ENCODE peak calls at places on chromosomes 1 and 21, in seven cellular contexts. B is neural progenitor cell, T is endothelial cell of umbilical vein, P is fibroblast of lung, X is GM23338, Z is mammary epithelial cell, Q is PC-9. U is an unnamed sample.

GRCh38 chr1:150798509-150798908 is 9.6 kb downstream of the CTSK start:
- DNase-seq in B (peak; percentile 37), T (no peak), P (peak; percentile 54), X (peak; percentile 29), Z (no peak), Q (no peak), U (peak; percentile 41)

GRCh38 chr21:41630917-41631316 is 123.0 kb upstream of the TMPRSS2 start:
- DNase-seq in B (no peak), T (no peak), P (no peak), X (no peak), Z (no peak), Q (no peak), U (no peak)

GRCh38 chr1:230306158-230306557 is 120.0 kb downstream of the PGBD5 start:
- DNase-seq in B (no peak), T (no peak), P (no peak), X (no peak), Z (no peak), Q (no peak), U (no peak)

GRCh38 chr1:215717677-215718076 is 150.6 kb downstream of the KCTD3 start:
- DNase-seq in B (no peak), T (no peak), P (no peak), X (no peak), Z (no peak), Q (no peak), U (no peak)

GRCh38 chr21:43864313-43864805 is 664 bp upstream of the AGPAT3 start:
- DNase-seq in B (peak; percentile 47), T (peak; percentile 15), P (peak; percentile 21), X (peak; percentile 84), Z (peak; percentile 50), Q (peak; percentile 54), U (no peak)

GRCh38 chr1:87279966-87280535 is 48.6 kb upstream of the LMO4 start:
- DNase-seq in B (no peak), T (no peak), P (peak; percentile 16), X (peak; percentile 60), Z (no peak), Q (no peak), U (peak; percentile 14)

GRCh38 chr1:159774465-159774864 is 6.3 kb upstream of the DUSP23 start:
- DNase-seq in B (no peak), T (peak; percentile 51), P (no peak), X (no peak), Z (no peak), Q (no peak), U (no peak)

GRCh38 chr1:236848274-236848925 is 53.3 kb downstream of the MTR start:
- DNase-seq in B (no peak), T (no peak), P (no peak), X (no peak), Z (no peak), Q (no peak), U (no peak)

GRCh38 chr1:22296701-22297591 is 154.0 kb upstream of the WNT4 start:
- DNase-seq in B (no peak), T (no peak), P (no peak), X (no peak), Z (peak; percentile 56), Q (peak; percentile 36), U (no peak)

GRCh38 chr1:220706921-220707559 is 16.9 kb downstream of the C1orf115 start:
- DNase-seq in B (no peak), T (no peak), P (no peak), X (no peak), Z (no peak), Q (no peak), U (no peak)

GRCh38 chr1:200488375-200489165 is 78.7 kb upstream of the ZNF281 start:
- DNase-seq in B (peak; percentile 81), T (peak; percentile 72), P (peak; percentile 78), X (peak; percentile 91), Z (peak; percentile 57), Q (peak; percentile 63), U (peak; percentile 70)

GRCh38 chr1:115840615-115841460 is at the start of gene NHLH2:
- DNase-seq in B (no peak), T (no peak), P (no peak), X (no peak), Z (no peak), Q (no peak), U (no peak)

GRCh38 chr21:31124005-31124404 is 85.7 kb upstream of the KRTAP19-8 start:
- DNase-seq in B (peak; percentile 18), T (no peak), P (no peak), X (peak; percentile 29), Z (no peak), Q (no peak), U (no peak)

GRCh38 chr21:45049725-45050359 is 24.5 kb upstream of the ADARB1 start:
- DNase-seq in B (peak; percentile 24), T (no peak), P (no peak), X (no peak), Z (no peak), Q (no peak), U (no peak)

GRCh38 chr21:42443181-42443785 is 39.6 kb downstream of the UBASH3A start:
- DNase-seq in B (no peak), T (no peak), P (no peak), X (no peak), Z (no peak), Q (no peak), U (no peak)

GRCh38 chr1:246355421-246356230 is 151.5 kb downstream of the SMYD3 start:
- DNase-seq in B (peak; percentile 21), T (peak; percentile 44), P (peak; percentile 57), X (peak; percentile 46), Z (no peak), Q (no peak), U (peak; percentile 51)

GRCh38 chr1:228765543-228765942 is 30.3 kb downstream of the RHOU start:
- DNase-seq in B (no peak), T (no peak), P (no peak), X (no peak), Z (no peak), Q (no peak), U (no peak)

GRCh38 chr1:215768303-215768702 is 201.2 kb downstream of the KCTD3 start:
- DNase-seq in B (no peak), T (no peak), P (no peak), X (no peak), Z (no peak), Q (no peak), U (no peak)

GRCh38 chr1:184539580-184539979 is 152.8 kb downstream of the C1orf21 start:
- DNase-seq in B (no peak), T (no peak), P (no peak), X (no peak), Z (no peak), Q (no peak), U (no peak)

GRCh38 chr1:212701910-212702309 is 2.3 kb upstream of the BATF3 start:
- DNase-seq in B (no peak), T (no peak), P (no peak), X (no peak), Z (no peak), Q (no peak), U (no peak)

GRCh38 chr1:209756608-209757445 is 974 bp downstream of the TRAF3IP3 start:
- DNase-seq in B (no peak), T (no peak), P (no peak), X (no peak), Z (peak; percentile 11), Q (no peak), U (no peak)

GRCh38 chr1:1946540-1946939 is 27.5 kb upstream of the TMEM52 start:
- DNase-seq in B (no peak), T (no peak), P (peak; percentile 25), X (no peak), Z (no peak), Q (no peak), U (no peak)

GRCh38 chr1:89884718-89885596 is 64.1 kb downstream of the LRRC8D start:
- DNase-seq in B (no peak), T (peak; percentile 87), P (peak; percentile 58), X (no peak), Z (no peak), Q (no peak), U (peak; percentile 49)

GRCh38 chr1:196875935-196876334 is 11.9 kb upstream of the CFHR4 start:
- DNase-seq in B (no peak), T (no peak), P (no peak), X (no peak), Z (no peak), Q (no peak), U (no peak)

GRCh38 chr1:196873385-196873784 is 14.5 kb upstream of the CFHR4 start:
- DNase-seq in B (no peak), T (no peak), P (peak; percentile 52), X (no peak), Z (no peak), Q (no peak), U (peak; percentile 37)

DNA sequence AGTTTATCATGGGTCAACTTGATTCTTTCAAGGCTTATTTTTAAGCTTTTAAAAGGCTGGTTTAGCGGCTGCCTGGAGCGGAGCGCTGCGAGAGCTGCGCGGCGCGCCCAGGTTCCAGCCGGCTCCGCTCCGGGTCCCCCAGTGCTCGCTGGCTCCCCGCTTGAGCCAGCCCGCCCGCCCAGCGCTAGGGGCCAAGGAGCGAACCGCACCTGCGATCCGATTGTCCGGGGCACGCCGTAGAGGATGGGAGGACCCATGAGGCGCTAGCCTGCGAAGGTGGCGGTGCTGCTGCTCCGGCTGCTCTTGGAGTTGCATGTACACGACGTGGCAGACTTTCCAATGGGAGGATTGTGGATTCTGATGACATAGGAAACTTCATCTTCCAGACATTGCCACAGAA is 9.9 kb upstream of the CFHR4 start:
- DNase-seq in B (peak; percentile 77), T (no peak), P (peak; percentile 24), X (peak; percentile 91), Z (no peak), Q (no peak), U (peak; percentile 1)
- TF ChIP-seq EZH2 in B (peak; percentile 51), T (no peak), P (no peak), X (no peak), Z (peak; percentile 50), Q (no peak), U (no peak)

GRCh38 chr1:75130865-75131592 is 3.2 kb upstream of the LHX8 start:
- DNase-seq in B (peak; percentile 66), T (no peak), P (no peak), X (peak; percentile 76), Z (no peak), Q (no peak), U (no peak)
- H3K27me3 ChIP-seq in B (peaks cover 98% of the 10 kb centered on the region), T (peaks cover 100% of the 10 kb centered on the region), P (peaks cover 60% of the 10 kb centered on the region), X (peaks cover 100% of the 10 kb centered on the region), Z (peaks cover 88% of the 10 kb centered on the region), Q (peaks cover 26% of the 10 kb centered on the region), U (peaks cover 100% of the 10 kb centered on the region)

GRCh38 chr1:53837924-53838653 is at the start of gene NDC1:
- DNase-seq in B (peak; percentile 97), T (peak; percentile 96), P (peak; percentile 95), X (peak; percentile 99), Z (peak; percentile 96), Q (peak; percentile 91), U (peak; percentile 92)
- TF ChIP-seq EZH2 in B (no peak), T (no peak), P (no peak), X (no peak), Z (no peak), Q (no peak), U (no peak)

DNA sequence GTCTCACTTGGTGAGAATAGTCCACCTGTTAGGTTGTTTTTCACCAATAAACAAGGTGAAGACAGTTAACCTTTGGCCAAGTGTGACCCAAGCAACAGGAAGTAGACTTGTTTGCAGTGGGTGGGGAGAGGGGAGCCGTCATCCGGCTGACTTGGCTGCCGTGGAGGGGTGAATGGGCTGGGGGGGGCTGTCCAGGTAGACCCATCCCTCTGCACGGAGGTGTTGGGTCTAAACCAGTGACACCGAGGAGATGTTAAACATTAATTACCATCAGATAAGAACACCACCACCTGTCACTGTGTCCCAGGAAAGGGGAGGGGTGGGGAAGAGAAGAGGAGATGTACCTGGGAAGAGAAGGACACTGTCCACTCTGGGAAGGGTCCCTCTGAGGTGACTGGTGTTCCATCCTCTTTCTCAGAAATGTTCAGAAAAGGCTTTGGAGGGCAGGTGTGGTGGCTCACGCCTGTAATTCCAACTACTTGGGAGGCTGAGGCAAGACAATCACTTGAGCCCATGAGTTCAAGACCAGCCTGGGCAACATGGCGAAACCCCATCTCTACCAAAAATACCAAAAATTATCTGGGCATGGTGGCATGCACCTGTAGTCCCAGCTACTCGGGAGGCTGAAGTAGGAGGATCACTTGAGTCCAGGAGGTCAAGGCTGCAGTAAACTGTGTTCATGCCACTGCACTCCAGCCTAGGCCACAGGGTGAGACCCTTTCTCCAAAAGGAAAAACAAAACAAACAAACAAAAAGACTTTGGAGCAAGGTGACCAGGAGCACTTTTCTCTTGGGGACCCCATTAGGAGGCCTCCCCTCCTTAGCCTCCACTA is 6.7 kb upstream of the MYOM3 start:
- DNase-seq in B (no peak), T (no peak), P (no peak), X (no peak), Z (no peak), Q (no peak), U (no peak)
- H3K27me3 ChIP-seq in B (no peaks in the 10 kb centered on the region), T (no peaks in the 10 kb centered on the region), P (peaks cover 13% of the 10 kb centered on the region), X (no peaks in the 10 kb centered on the region), Z (no peaks in the 10 kb centered on the region), Q (no peaks in the 10 kb centered on the region), U (peaks cover 7% of the 10 kb centered on the region)

U was measured in astrocyte.